ENCODE peak calls at places on chromosomes 7 and 10, in six cellular contexts. V is NCI-H1092, L is fibroblast of the aortic adventitia, S is heart left ventricle, X is fibroblast of mammary gland, K is NCI-H1436. H is an unnamed sample.

GRCh38 chr10:61554925-61555324 is 101.7 kb upstream of the TMEM26 start:
- DNase-seq in S (no peak), V (no peak), K (no peak), L (peak; percentile 4), X (no peak), H (no peak)

GRCh38 chr10:21499910-21500577 is 25.4 kb downstream of the SKIDA1 start:
- DNase-seq in X (no peak), S (peak; percentile 34), V (no peak), K (no peak), L (no peak), H (no peak)

GRCh38 chr10:132494831-132495230 is 42.8 kb upstream of the INPP5A start:
- DNase-seq in L (no peak), S (no peak), X (no peak), V (no peak), K (no peak), H (no peak)

GRCh38 chr7:116588641-116589594 is 64.1 kb downstream of the CAV1 start:
- DNase-seq in S (no peak), L (peak; percentile 91), K (peak; percentile 34), X (peak; percentile 77), V (peak; percentile 37), H (peak; percentile 53)

GRCh38 chr7:36264123-36264916 is 111.3 kb downstream of the EEPD1 start:
- DNase-seq in V (no peak), K (no peak), X (peak; percentile 11), L (peak; percentile 52), S (no peak), H (no peak)

GRCh38 chr7:143900230-143900766 is 1.7 kb downstream of the TCAF1 start:
- DNase-seq in L (no peak), V (no peak), S (no peak), K (no peak), X (peak; percentile 69), H (no peak)

GRCh38 chr7:115217373-115217772 is 295.5 kb downstream of the MDFIC start:
- DNase-seq in X (peak; percentile 16), S (no peak), V (no peak), L (peak; percentile 32), K (no peak), H (no peak)

GRCh38 chr10:24866615-24867583 is 85.5 kb downstream of the PRTFDC1 start:
- DNase-seq in X (peak; percentile 86), K (peak; percentile 56), S (peak; percentile 75), L (peak; percentile 79), V (no peak), H (no peak)

GRCh38 chr10:78559514-78560392 is 509.0 kb upstream of the ZMIZ1 start:
- DNase-seq in L (no peak), X (no peak), V (peak; percentile 84), K (peak; percentile 66), S (no peak), H (peak; percentile 58)

GRCh38 chr10:71968553-71969474 is 4.6 kb downstream of the CHST3 start:
- DNase-seq in S (no peak), K (no peak), X (no peak), L (no peak), V (no peak), H (no peak)

GRCh38 chr10:5043716-5044115 is 40.1 kb upstream of the AKR1C2 start:
- DNase-seq in K (peak; percentile 94), S (no peak), L (peak; percentile 41), X (peak; percentile 41), V (peak; percentile 24), H (peak; percentile 76)

GRCh38 chr7:69109131-69109740 is 489.0 kb upstream of the AUTS2 start:
- DNase-seq in V (peak; percentile 43), K (no peak), X (no peak), S (no peak), L (no peak), H (no peak)

GRCh38 chr10:18214692-18215563 is 74.7 kb downstream of the CACNB2 start:
- DNase-seq in S (no peak), K (no peak), L (peak; percentile 85), V (no peak), X (peak; percentile 79), H (peak; percentile 41)

GRCh38 chr7:134690614-134691504 is 44.2 kb downstream of the BPGM start:
- DNase-seq in V (no peak), K (no peak), S (no peak), X (no peak), L (peak; percentile 39), H (no peak)

GRCh38 chr10:102643346-102644065 is 773 bp upstream of the TRIM8 start:
- DNase-seq in K (peak; percentile 40), S (peak; percentile 85), L (peak; percentile 78), X (peak; percentile 69), V (peak; percentile 33), H (peak; percentile 3)

GRCh38 chr7:156021476-156021875 is 209.2 kb upstream of the SHH start:
- DNase-seq in L (no peak), X (no peak), S (no peak), K (no peak), V (no peak), H (no peak)

GRCh38 chr10:29189272-29189671 is 99.6 kb upstream of the LYZL1 start:
- DNase-seq in V (no peak), X (peak; percentile 62), L (peak; percentile 90), K (no peak), S (peak; percentile 38), H (no peak)

GRCh38 chr10:1120761-1121160 is 64.6 kb downstream of the WDR37 start:
- DNase-seq in L (no peak), X (no peak), S (no peak), K (no peak), V (no peak), H (no peak)

GRCh38 chr7:95933618-95934017 is 161.3 kb downstream of the DYNC1I1 start:
- DNase-seq in K (peak; percentile 68), V (peak; percentile 83), L (no peak), X (no peak), S (no peak), H (peak; percentile 94)

GRCh38 chr10:71161429-71161828 is 50.9 kb upstream of the UNC5B start:
- DNase-seq in X (peak; percentile 4), S (no peak), L (no peak), V (no peak), K (no peak), H (no peak)

GRCh38 chr10:100888957-100889356 is 23.8 kb upstream of the SLF2 start:
- DNase-seq in V (no peak), K (no peak), S (no peak), L (no peak), X (peak; percentile 35), H (no peak)

GRCh38 chr7:105602325-105603305 is 21.3 kb upstream of the EFCAB10 start:
- DNase-seq in S (no peak), K (no peak), V (no peak), X (peak; percentile 59), L (peak; percentile 64), H (no peak)